ENCODE peak calls at places on chromosomes 6 and 20, in five cellular contexts. E is cardiac muscle cell; N is HL-60; U is H9; K is CD8-positive, alpha-beta memory T cell. H is an unnamed sample. For H3K27me3, the result is how much of the 10 kb centered on the place peaks cover.

GRCh38 chr6:53741001-53741400 is 53.8 kb upstream of the LRRC1 start:
- DNase-seq in N (no peak), K (no peak), U (no peak), E (no peak), H (peak)

GRCh38 chr6:14440891-14441358 is 323.4 kb downstream of the CD83 start:
- DNase-seq in U (no peak), N (no peak), K (no peak), E (no peak), H (no peak)

GRCh38 chr6:106513813-106514212 is 115.5 kb downstream of the RTN4IP1 start:
- DNase-seq in U (no peak), E (no peak), N (no peak), K (no peak), H (no peak)

GRCh38 chr6:167328086-167328485 is 3.2 kb downstream of the TTLL2 start:
- DNase-seq in U (no peak), E (no peak), N (no peak), K (no peak), H (no peak)

GRCh38 chr6:38571721-38572120 is 68.0 kb downstream of the BTBD9 start:
- DNase-seq in K (no peak), N (no peak), U (no peak), E (no peak), H (no peak)

GRCh38 chr6:149990672-149991402 is 27.1 kb downstream of the ULBP1 start:
- DNase-seq in N (no peak), E (peak), K (peak), U (no peak), H (no peak)

GRCh38 chr6:47083586-47084047 is 41.5 kb upstream of the ADGRF1 start:
- DNase-seq in N (no peak), U (no peak), E (peak), K (no peak), H (peak)

GRCh38 chr6:142698751-142699150 is 246.2 kb downstream of the HIVEP2 start:
- DNase-seq in K (no peak), U (no peak), E (no peak), N (no peak), H (no peak)

GRCh38 chr6:159170999-159171712 is 2.0 kb downstream of the FNDC1 start:
- DNase-seq in E (peak), U (no peak), K (no peak), N (no peak), H (no peak)

GRCh38 chr6:43997342-43997677 is 129.9 kb downstream of the MRPL14 start:
- DNase-seq in U (no peak), K (no peak), E (no peak), N (no peak), H (peak)

GRCh38 chr20:3172933-3173581 is at the start of gene LZTS3:
- DNase-seq in E (no peak), U (peak), K (peak), N (no peak), H (peak)

GRCh38 chr20:3174442-3175263 is 1.3 kb upstream of the LZTS3 start:
- DNase-seq in U (no peak), E (no peak), N (no peak), K (no peak), H (no peak)

GRCh38 chr20:3173582-3174441 is 463 bp upstream of the LZTS3 start:
- DNase-seq in U (peak), K (peak), E (peak), N (no peak), H (peak)

GRCh38 chr20:3171391-3172125 is 1.8 kb downstream of the LZTS3 start:
- DNase-seq in K (no peak), N (no peak), U (no peak), E (no peak), H (no peak)

GRCh38 chr20:3172126-3172932 is 1.0 kb downstream of the LZTS3 start:
- DNase-seq in E (no peak), K (no peak), U (no peak), N (no peak), H (no peak)
- H3K27me3 ChIP-seq in E (under half), K (under half), U (under half), N (under half), H (under half)

DNA sequence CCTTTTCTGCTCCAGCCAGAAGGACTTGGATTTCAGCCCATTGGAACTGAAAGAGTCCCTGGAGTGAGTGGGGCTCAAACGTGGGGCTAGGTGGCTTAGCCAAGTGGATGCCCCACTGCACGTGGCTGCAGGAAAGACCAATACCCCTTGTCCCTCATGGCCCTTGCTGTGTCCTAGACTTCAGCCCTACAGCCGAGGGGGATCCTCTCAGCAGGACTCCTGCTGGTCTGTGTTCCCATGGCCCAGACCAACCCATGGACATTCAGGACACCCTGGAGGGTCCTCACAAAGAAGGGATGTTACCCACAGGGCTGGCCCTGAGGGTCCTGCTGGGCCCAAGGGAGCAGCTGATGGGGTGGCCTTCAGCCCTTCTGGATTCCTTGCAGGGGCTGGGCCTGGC is 30.0 kb upstream of the PHACTR3 start:
- DNase-seq in U (no peak), K (no peak), N (no peak), E (no peak), H (no peak)
- H3K27me3 ChIP-seq in U (under half), K (under half), N (under half), E (under half), H (under half)

DNA sequence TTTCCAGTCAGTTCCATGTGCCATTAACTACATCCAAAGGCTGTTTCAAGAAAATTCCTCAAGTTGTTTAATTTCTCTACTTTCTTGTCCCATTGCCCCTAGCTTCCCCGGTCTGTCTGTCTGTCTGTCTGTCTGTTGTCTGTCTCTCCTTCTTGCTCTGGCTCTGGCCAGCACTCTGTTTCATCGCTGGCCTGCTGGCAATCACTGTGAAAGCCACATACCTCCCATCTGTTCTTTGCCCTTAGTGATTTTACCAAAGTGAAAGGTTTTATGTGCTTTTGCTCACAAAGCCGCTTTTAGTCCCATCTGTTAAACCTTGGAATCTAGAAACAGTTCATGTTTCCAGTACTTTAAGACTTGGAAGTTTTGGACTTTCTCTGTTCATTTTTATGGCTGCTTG is 87.7 kb upstream of the EXOC2 start:
- DNase-seq in N (no peak), K (no peak), U (no peak), E (no peak), H (no peak)
- H3K27me3 ChIP-seq in N (under half), K (under half), U (under half), E (under half), H (under half)

DNA sequence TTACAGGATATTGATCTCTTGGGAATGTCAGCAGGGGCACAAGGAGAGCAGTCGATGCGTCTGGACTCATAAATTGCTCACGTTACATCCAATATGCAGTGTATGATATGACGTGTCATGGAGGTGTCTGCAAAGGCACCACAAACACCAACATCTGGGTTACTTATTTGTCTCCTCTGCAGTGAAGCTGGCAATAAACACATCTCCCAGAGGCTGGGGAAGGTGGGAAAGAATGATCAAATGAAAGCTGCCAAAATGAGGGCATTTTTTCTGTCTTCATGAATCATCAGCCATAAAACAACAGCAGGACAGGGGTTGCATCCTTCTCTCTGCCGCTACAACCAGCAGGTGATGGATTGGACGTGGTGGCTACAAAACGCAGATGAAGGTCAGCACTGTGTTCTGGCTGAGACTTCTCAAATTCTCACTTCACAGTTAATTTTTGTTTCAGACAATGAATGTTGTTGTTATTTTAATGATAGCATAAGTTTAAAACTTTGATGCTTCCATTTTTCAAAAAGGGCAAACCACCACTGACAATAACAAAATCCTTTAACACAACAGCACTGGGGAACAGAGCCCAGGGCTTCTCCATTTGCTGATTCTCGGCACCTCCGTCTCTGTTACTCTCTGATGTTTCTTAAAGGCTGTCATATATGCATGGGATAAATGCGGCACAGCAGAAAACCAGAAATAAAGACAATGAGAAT is 47.5 kb downstream of the ERMARD start:
- DNase-seq in E (no peak), K (no peak), N (no peak), U (no peak), H (no peak)
- H3K27me3 ChIP-seq in E (under half), K (under half), N (under half), U (under half), H (under half)

GRCh38 chr6:101986476-101986875 is 593.0 kb downstream of the GRIK2 start:
- DNase-seq in K (no peak), E (no peak), N (no peak), U (no peak), H (no peak)

GRCh38 chr6:101980924-101981323 is 587.4 kb downstream of the GRIK2 start:
- DNase-seq in U (no peak), E (no peak), K (no peak), N (no peak), H (no peak)
- H3K27me3 ChIP-seq in U (under half), E (under half), K (under half), N (under half), H (under half)

DNA sequence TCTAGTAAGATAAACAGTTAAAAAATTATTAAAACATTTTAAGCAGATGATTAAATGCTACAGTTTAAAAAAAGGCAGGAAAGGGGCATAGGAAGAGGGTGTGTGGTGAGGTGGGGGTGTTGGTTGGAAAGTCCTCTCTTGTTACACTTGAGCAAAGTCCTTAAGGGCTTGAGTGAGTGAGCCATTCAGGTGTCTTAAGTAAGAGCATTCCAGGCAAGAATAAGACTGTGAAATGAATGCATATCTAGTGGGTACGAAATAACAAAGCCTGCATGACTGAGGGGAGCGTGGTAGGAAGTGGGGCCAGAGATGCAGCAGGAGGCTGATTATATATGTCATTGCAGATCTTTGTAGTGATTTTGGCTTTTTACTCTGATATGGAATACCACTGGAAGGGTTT is 5.1 kb downstream of the CDKAL1 start:
- DNase-seq in U (no peak), K (no peak), N (no peak), E (no peak), H (no peak)
- H3K27me3 ChIP-seq in U (under half), K (under half), N (under half), E (under half), H (under half)

GRCh38 chr20:47765715-47766594 is 19.3 kb downstream of the SULF2 start:
- DNase-seq in N (no peak), E (no peak), U (peak), K (no peak), H (no peak)
- H3K27me3 ChIP-seq in N (under half), E (under half), U (under half), K (under half), H (under half)

H was measured in Peyer's patch.